ENCODE peak calls at places on chromosomes 4 and X, in nine cellular contexts. C is SK-N-SH, A is H1, U is upper lobe of left lung, J is spleen, L is HCT116, H is suprapubic skin, T is K562, F is prostate gland. R is an unnamed sample.

GRCh38 chrX:119093991-119094741 is 21.4 kb downstream of the CT47C1 start:
- DNase-seq in C (no peak), J (no peak), L (no peak), U (no peak), T (no peak), F (peak; percentile 16), A (no peak), H (no peak), R (no peak)

GRCh38 chrX:39484159-39484558 is 613.6 kb downstream of the BCOR start:
- DNase-seq in T (no peak), J (no peak), F (no peak), C (no peak), H (no peak), A (no peak), L (no peak), U (no peak), R (no peak)

GRCh38 chr4:174217273-174218126 is 66.0 kb downstream of the FBXO8 start:
- DNase-seq in F (no peak), T (no peak), H (no peak), U (no peak), A (peak; percentile 55), L (no peak), J (no peak), C (peak; percentile 85), R (peak; percentile 88)

GRCh38 chrX:131067846-131068745 is 9.9 kb downstream of the ARHGAP36 start:
- DNase-seq in F (no peak), L (no peak), C (peak; percentile 51), A (peak; percentile 55), H (no peak), J (no peak), U (no peak), T (no peak), R (no peak)

GRCh38 chr4:5054532-5054931 is 3.3 kb downstream of the STK32B start:
- DNase-seq in F (no peak), T (no peak), H (no peak), U (no peak), L (no peak), A (no peak), J (no peak), C (no peak), R (no peak)

GRCh38 chr4:46081674-46082073 is 42.2 kb downstream of the GABRG1 start:
- DNase-seq in C (no peak), L (no peak), U (no peak), T (peak; percentile 4), H (no peak), J (no peak), F (no peak), A (no peak), R (no peak)

GRCh38 chrX:22950278-22951266 is 49.2 kb upstream of the DDX53 start:
- DNase-seq in F (no peak), C (no peak), T (no peak), J (no peak), L (no peak), A (no peak), U (no peak), H (no peak), R (peak; percentile 42)

GRCh38 chr4:60249784-60250183 is 950.3 kb upstream of the ADGRL3 start:
- DNase-seq in H (no peak), C (no peak), J (no peak), F (no peak), U (no peak), A (no peak), L (no peak), T (no peak), R (no peak)

GRCh38 chr4:186887211-186887785 is 163.6 kb upstream of the FAT1 start:
- DNase-seq in L (no peak), U (no peak), A (no peak), J (no peak), C (no peak), T (no peak), F (no peak), H (no peak), R (peak; percentile 1)

GRCh38 chr4:115850799-115851509 is 737.5 kb upstream of the NDST4 start:
- DNase-seq in U (no peak), F (no peak), J (peak; percentile 32), H (no peak), L (no peak), T (no peak), C (no peak), A (no peak), R (no peak)

GRCh38 chrX:10769165-10769564 is 148.8 kb upstream of the MID1 start:
- DNase-seq in F (no peak), J (no peak), U (no peak), T (peak; percentile 22), L (peak; percentile 2), A (no peak), H (no peak), C (peak; percentile 36), R (peak; percentile 6)

GRCh38 chr4:76751612-76752343 is 146.2 kb downstream of the SOWAHB start:
- DNase-seq in H (no peak), J (no peak), C (no peak), L (no peak), A (no peak), U (no peak), F (no peak), T (no peak), R (no peak)

GRCh38 chr4:770022-770421 is 55.9 kb downstream of the CPLX1 start:
- DNase-seq in C (no peak), A (no peak), U (no peak), J (no peak), L (no peak), T (no peak), F (no peak), H (no peak), R (no peak)

GRCh38 chr4:121784975-121785374 is 16.1 kb upstream of the EXOSC9 start:
- DNase-seq in U (no peak), T (no peak), L (no peak), J (no peak), H (no peak), A (no peak), C (no peak), F (no peak), R (no peak)

GRCh38 chr4:101730291-101731117 is 60.0 kb upstream of the BANK1 start:
- DNase-seq in F (peak; percentile 63), T (peak; percentile 7), L (peak; percentile 78), H (peak; percentile 79), J (peak; percentile 75), U (peak; percentile 65), A (peak; percentile 63), C (peak; percentile 50), R (no peak)

GRCh38 chr4:150049682-150050081 is 28.6 kb upstream of the DCLK2 start:
- DNase-seq in H (no peak), T (no peak), J (no peak), L (no peak), A (no peak), C (peak; percentile 12), U (no peak), F (no peak), R (no peak)

GRCh38 chr4:70531981-70532380 is 13.6 kb downstream of the AMTN start:
- DNase-seq in T (no peak), L (peak; percentile 12), U (no peak), A (no peak), J (no peak), C (peak; percentile 2), F (no peak), H (no peak), R (no peak)

GRCh38 chr4:72302981-72303704 is 265.9 kb downstream of the ADAMTS3 start:
- DNase-seq in L (peak; percentile 6), U (no peak), T (peak; percentile 45), A (peak; percentile 68), C (peak; percentile 16), J (no peak), H (no peak), F (peak; percentile 27), R (peak; percentile 73)

GRCh38 chr4:38694330-38694729 is 30.3 kb downstream of the KLF3 start:
- DNase-seq in H (no peak), L (no peak), A (no peak), C (no peak), T (no peak), J (no peak), F (no peak), U (no peak), R (no peak)
- H3K36me3 ChIP-seq in H (peaks cover 85% of the 10 kb centered on the region), L (peaks cover 63% of the 10 kb centered on the region), A (peaks cover 47% of the 10 kb centered on the region), C (peaks cover 95% of the 10 kb centered on the region), T (peaks cover 94% of the 10 kb centered on the region), J (peaks cover 60% of the 10 kb centered on the region), F (no peaks in the 10 kb centered on the region), U (peaks cover 67% of the 10 kb centered on the region), R (peaks cover 66% of the 10 kb centered on the region)

DNA sequence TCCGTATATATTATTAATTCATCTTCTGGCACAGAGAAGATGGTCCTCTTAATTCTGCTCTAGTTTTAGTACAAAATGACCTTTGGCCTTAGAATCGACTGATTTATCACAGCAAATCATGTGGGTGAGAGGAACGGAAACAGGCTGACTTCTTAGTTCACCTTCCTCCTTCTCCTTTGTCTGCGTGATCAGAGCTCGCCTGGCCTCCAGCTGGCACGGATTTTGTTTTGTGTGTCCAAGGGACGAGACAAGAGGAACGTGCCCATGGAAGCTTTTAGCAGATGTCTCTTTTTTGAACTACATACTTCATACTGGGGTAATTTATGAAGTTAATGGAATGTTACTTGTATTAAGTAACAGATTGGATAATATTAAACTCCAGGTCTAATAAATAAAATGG is 82.2 kb upstream of the PACRGL start:
- DNase-seq in F (peak; percentile 12), J (no peak), A (no peak), L (no peak), U (peak; percentile 29), H (no peak), C (no peak), T (no peak), R (no peak)
- TF ChIP-seq POLR2AphosphoS5 in F (no peak), J (peak; percentile 58), A (no peak), L (no peak), U (no peak), H (no peak), C (no peak), T (no peak), R (no peak)

DNA sequence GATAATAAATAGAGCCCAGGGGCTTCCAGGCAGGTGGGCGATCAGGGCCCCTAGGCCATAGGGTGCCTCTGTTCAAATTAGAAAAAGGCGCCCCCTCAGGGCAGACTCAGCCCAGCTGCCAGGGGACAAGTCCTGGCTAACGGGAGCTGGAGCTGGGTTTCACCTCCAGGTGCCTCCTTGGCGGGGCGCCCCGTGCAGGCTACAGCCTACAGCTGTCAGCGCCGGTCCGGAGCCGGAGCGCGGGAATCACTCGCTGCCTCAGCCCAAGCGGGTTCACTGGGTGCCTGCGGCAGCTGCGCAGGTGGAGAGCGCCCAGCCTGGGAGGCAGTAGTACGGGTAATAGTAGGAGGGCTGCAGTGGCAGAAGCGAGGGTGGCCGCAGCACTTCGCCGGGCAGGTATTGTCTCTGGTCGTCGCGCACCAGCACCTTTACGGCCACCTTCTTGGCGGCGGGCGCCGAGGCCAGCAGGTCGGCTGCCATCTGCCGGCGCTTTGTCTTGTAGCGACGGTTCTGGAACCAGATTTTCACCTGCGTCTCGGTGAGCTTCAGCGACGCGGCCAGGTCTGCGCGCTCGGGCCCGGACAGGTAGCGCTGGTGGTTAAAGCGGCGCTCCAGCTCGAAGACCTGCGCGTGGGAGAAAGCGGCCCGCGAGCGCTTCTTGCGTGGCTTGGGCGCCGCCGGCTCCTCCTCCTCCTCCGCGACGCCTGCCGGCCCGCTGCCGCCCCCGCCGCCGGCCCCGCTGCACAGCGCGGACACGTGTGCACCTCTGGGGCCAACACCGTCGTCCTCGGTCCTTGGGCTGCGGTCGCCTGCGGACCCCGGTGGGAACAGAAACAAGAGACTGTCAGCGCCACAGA is 2.4 kb downstream of the NKX3-2 start:
- DNase-seq in U (peak; percentile 49), L (no peak), A (peak; percentile 83), T (no peak), J (peak; percentile 78), F (peak; percentile 49), H (no peak), C (peak; percentile 58), R (no peak)
- H3K9me3 ChIP-seq in U (no peaks in the 10 kb centered on the region), L (no peaks in the 10 kb centered on the region), A (peaks cover 3% of the 10 kb centered on the region), T (peaks cover 4% of the 10 kb centered on the region), J (no peaks in the 10 kb centered on the region), F (no peaks in the 10 kb centered on the region), H (no peaks in the 10 kb centered on the region), C (no peaks in the 10 kb centered on the region), R (no peaks in the 10 kb centered on the region)

GRCh38 chr4:6616087-6616995 is 24.1 kb upstream of the MRFAP1 start:
- DNase-seq in L (no peak), A (no peak), C (no peak), J (peak; percentile 47), H (no peak), T (no peak), U (no peak), F (no peak), R (no peak)
- H3K36me3 ChIP-seq in L (no peaks in the 10 kb centered on the region), A (no peaks in the 10 kb centered on the region), C (peaks cover 12% of the 10 kb centered on the region), J (peaks cover 91% of the 10 kb centered on the region), H (peaks cover 91% of the 10 kb centered on the region), T (peaks cover 8% of the 10 kb centered on the region), U (peaks cover 79% of the 10 kb centered on the region), F (peaks cover 3% of the 10 kb centered on the region), R (no peaks in the 10 kb centered on the region)

R was measured in SK-N-MC.